ENCODE peak calls at places on chromosomes 6 and 20, in five cellular contexts. C is IMR-90, G is breast epithelium, S is endothelial cell, H is foreskin fibroblast. J is an unnamed sample.

GRCh38 chr20:20849126-20849525 is 136.7 kb upstream of the RALGAPA2 start:
- DNase-seq in C (no peak), G (no peak), S (no peak), H (no peak), J (no peak)

GRCh38 chr6:89321571-89321970 is 6.5 kb upstream of the GABRR2 start:
- DNase-seq in C (no peak), G (no peak), S (no peak), H (no peak), J (no peak)

GRCh38 chr6:25942561-25943147 is 12.2 kb upstream of the SLC17A2 start:
- DNase-seq in C (peak), G (no peak), S (no peak), H (peak), J (no peak)

GRCh38 chr6:123520208-123520607 is 116.5 kb downstream of the TRDN start:
- DNase-seq in C (no peak), G (no peak), S (no peak), H (no peak), J (no peak)

GRCh38 chr6:56140090-56140489 is 107.3 kb downstream of the COL21A1 start:
- DNase-seq in C (no peak), G (no peak), S (no peak), H (no peak), J (no peak)

GRCh38 chr6:158653577-158654354 is 3.9 kb downstream of the SYTL3 start:
- DNase-seq in C (peak), G (no peak), S (no peak), H (no peak), J (no peak)

GRCh38 chr20:53834044-53834442 is 236.4 kb downstream of the BCAS1 start:
- DNase-seq in C (no peak), G (no peak), S (no peak), H (peak), J (no peak)

GRCh38 chr20:50312682-50313187 is 122.1 kb downstream of the CEBPB start:
- DNase-seq in C (peak), G (peak), S (no peak), H (peak), J (peak)

GRCh38 chr6:72748759-72749158 is 126.9 kb downstream of the KCNQ5 start:
- DNase-seq in C (peak), G (no peak), S (no peak), H (peak), J (no peak)

GRCh38 chr6:218153-219018 is 73.9 kb upstream of the DUSP22 start:
- DNase-seq in C (no peak), G (no peak), S (no peak), H (no peak), J (no peak)

GRCh38 chr6:119026822-119027221 is 51.6 kb downstream of the FAM184A start:
- DNase-seq in C (no peak), G (no peak), S (no peak), H (no peak), J (no peak)

GRCh38 chr6:93351222-93351621 is 68.1 kb downstream of the EPHA7 start:
- DNase-seq in C (no peak), G (no peak), S (no peak), H (no peak), J (no peak)

GRCh38 chr6:123784330-123784729 is 19.3 kb upstream of the NKAIN2 start:
- DNase-seq in C (no peak), G (no peak), S (no peak), H (no peak), J (no peak)

GRCh38 chr20:59082077-59082740 is 39.6 kb upstream of the PRELID3B start:
- DNase-seq in C (peak), G (no peak), S (no peak), H (peak), J (no peak)

GRCh38 chr6:111565316-111566221 is 40.1 kb downstream of the TRAF3IP2 start:
- DNase-seq in C (no peak), G (no peak), S (no peak), H (no peak), J (no peak)
- TF ChIP-seq CTCF in C (no peak), G (no peak), S (peak), H (no peak), J (no peak)

GRCh38 chr6:71510057-71510713 is 221.6 kb downstream of the OGFRL1 start:
- DNase-seq in C (peak), G (no peak), S (peak), H (peak), J (peak)
- TF ChIP-seq CTCF in C (peak), G (peak), S (no peak), H (peak), J (peak)

DNA sequence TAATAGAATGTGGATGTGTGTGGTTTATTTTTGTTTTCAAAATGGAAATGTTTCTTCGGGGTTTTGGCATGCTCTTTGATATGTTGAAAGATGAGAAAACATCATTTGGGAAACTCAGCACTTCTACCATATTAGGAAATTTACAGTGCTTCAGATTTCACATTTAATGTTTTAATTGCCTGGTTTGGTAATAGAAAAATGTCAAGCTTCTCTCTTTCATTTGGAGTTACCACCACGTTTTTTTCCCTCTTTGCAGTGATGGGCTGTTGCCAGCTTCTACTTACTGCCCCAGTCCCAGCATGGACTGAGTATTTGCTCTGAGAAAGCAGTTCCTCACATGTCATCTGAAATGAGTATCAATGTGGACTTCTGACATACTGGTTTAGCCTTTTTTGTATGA is 267.7 kb downstream of the PRL start:
- DNase-seq in C (peak), G (no peak), S (no peak), H (no peak), J (no peak)
- TF ChIP-seq CTCF in C (no peak), G (no peak), S (no peak), H (no peak), J (no peak)

DNA sequence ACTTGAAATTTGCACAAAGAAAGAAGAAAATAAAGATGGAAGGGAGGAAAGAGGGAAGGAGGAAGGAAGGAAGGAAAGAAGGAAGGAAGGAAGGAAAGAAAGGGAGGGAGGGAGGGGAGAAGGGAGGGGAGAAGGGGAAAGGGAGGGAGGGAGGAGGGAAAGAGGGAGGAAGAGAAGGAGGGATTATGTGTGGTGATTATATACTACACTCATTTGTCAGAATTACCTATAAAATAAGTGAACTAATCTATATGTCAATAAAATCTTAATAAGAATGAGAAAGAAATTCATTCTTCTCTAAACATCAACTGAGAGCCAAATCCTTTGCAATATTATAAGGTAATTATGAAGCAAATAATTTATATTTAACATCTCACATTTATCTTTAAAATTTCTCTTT is 77.9 kb upstream of the TFAP2D start:
- DNase-seq in C (no peak), G (no peak), S (no peak), H (no peak), J (no peak)
- TF ChIP-seq CTCF in C (no peak), G (no peak), S (no peak), H (no peak), J (no peak)

GRCh38 chr6:14787677-14788076 is 458.2 kb upstream of the JARID2 start:
- DNase-seq in C (no peak), G (no peak), S (no peak), H (no peak), J (no peak)
- TF ChIP-seq CTCF in C (no peak), G (no peak), S (no peak), H (no peak), J (no peak)

GRCh38 chr6:4858194-4859028 is 82.2 kb downstream of the CDYL start:
- DNase-seq in C (no peak), G (no peak), S (no peak), H (no peak), J (no peak)
- TF ChIP-seq CTCF in C (no peak), G (no peak), S (no peak), H (no peak), J (no peak)

DNA sequence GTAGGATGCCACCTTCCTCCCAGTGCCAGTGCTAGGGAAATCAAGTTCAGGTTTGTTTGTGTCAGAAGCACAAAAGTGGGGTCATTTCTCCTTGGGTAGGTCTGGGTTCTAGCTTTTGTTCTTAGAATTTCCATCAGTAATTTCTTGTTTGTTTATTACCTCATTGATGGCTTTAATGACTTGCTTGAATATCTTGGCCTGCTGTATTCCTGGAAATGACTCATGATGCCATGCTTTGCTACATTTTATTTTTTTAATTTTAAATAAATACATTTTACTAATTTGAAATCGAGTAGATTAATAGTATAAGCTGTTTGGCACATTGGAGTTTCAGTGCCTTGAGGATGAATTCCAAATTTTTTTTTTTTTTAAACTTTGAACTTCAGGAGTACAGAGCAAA is 189.6 kb downstream of the JARID2 start:
- DNase-seq in C (no peak), G (no peak), S (no peak), H (no peak), J (no peak)
- TF ChIP-seq CTCF in C (no peak), G (no peak), S (no peak), H (no peak), J (no peak)

GRCh38 chr20:10094566-10095173 is 59.9 kb downstream of the ANKEF1 start:
- DNase-seq in C (no peak), G (no peak), S (no peak), H (peak), J (no peak)
- TF ChIP-seq CTCF in C (no peak), G (no peak), S (no peak), H (no peak), J (no peak)

GRCh38 chr6:116629467-116630063 is 13.3 kb downstream of the RSPH4A start:
- DNase-seq in C (no peak), G (no peak), S (no peak), H (no peak), J (no peak)

GRCh38 chr6:116631379-116631990 is 15.2 kb downstream of the RSPH4A start:
- DNase-seq in C (no peak), G (no peak), S (peak), H (no peak), J (no peak)

DNA sequence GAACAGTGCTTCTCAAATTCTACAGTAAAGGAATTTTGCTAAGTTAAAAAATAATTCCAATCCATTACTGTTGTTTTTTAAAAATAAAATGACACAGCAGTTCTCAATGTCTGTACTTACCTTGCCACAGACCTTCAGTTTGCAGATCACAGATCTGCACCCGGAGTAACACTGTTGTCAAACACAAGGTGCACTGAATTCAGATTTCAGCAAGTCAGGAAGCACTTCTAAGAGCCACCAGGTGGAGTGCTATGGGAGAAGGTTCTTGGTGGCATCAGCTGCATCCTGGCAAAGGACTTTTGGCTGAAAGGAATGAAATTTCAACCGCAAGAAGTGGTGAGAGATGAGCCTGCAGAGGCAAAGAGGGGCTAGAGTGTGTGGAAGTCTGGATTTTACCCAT is 17.4 kb downstream of the RSPH4A start:
- DNase-seq in C (no peak), G (no peak), S (no peak), H (peak), J (no peak)
- TF ChIP-seq CTCF in C (no peak), G (no peak), S (no peak), H (peak), J (no peak)

DNA sequence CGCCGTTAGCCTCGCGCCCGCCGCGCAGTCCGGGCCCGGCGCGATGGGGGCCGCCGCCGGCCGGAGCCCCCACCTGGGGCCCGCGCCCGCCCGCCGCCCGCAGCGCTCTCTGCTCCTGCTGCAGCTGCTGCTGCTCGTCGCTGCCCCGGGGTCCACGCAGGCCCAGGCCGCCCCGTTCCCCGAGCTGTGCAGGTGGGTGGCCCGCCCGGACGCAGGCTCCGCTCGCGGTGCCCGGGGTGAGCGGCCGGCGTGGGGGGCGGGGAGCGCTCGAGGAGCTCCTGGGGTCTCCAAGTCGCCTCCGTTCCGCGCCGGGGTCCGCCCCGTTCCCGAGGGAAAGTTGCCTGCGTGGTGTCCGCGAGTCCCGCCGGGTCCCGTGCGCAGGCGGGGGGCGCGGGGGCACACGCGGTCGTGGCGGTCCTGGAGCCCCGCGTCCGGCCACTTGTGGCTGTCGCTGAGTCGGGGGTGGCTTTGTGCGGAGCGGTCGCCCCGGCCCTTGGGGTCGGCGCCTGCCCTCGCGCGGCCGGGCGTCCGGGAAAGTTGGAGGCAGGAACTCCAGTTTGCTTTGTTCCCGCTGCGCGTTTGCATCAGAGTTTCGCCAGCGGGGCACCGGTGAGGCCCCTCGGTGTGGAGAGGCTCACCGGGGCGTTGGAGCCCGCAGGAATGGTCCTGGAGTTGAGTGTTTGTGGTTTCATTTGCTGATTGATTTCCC is 476 bp downstream of the IGF2R start:
- DNase-seq in C (peak), G (peak), S (peak), H (peak), J (peak)
- TF ChIP-seq CTCF in C (no peak), G (no peak), S (no peak), H (no peak), J (no peak)